ENCODE peak calls at places on chromosomes 4 and X, in seven cellular contexts. E is T-cell; L is activated T-cell treated with anti-CD3 and anti-CD28 coated beads for 24 hours; D is GM13977; S is germinal center; K is activated T-helper 1 cell treated with anti-CD3 and anti-CD28 coated beads, Interleukin-2, amount 50 U/mL, for 16 hours; Q is T-helper 2 cell. Z is an unnamed sample.

GRCh38 chr4:110165382-110166285 is 32.8 kb downstream of the ELOVL6 start:
- DNase-seq in D (no peak), L (peak), Q (peak), S (no peak), E (peak), K (peak), Z (peak)

GRCh38 chr4:15586046-15586445 is 69.1 kb downstream of the FBXL5 start:
- DNase-seq in E (no peak), D (no peak), Q (no peak), L (no peak), S (no peak), K (no peak), Z (peak)

GRCh38 chr4:124943145-124943889 is 230.8 kb upstream of the ANKRD50 start:
- DNase-seq in D (no peak), L (no peak), S (no peak), E (no peak), K (no peak), Q (no peak), Z (no peak)

GRCh38 chr4:94127707-94128328 is 79.8 kb upstream of the SMARCAD1 start:
- DNase-seq in D (peak), S (peak), Q (no peak), E (no peak), L (no peak), K (no peak), Z (peak)

GRCh38 chr4:173443121-173443520 is 44.2 kb upstream of the SCRG1 start:
- DNase-seq in L (no peak), S (no peak), D (no peak), K (no peak), Q (no peak), E (no peak), Z (no peak)

GRCh38 chr4:76055005-76055404 is 19.1 kb upstream of the CXCL11 start:
- DNase-seq in D (peak), L (no peak), Q (no peak), E (no peak), S (peak), K (no peak), Z (peak)

GRCh38 chr4:40990202-40990898 is 224.0 kb downstream of the APBB2 start:
- DNase-seq in D (peak), S (peak), Q (no peak), L (no peak), E (no peak), K (no peak), Z (no peak)

GRCh38 chr4:4860803-4861591 is 1.5 kb downstream of the MSX1 start:
- DNase-seq in L (no peak), Q (no peak), K (no peak), E (no peak), S (no peak), D (peak), Z (no peak)

GRCh38 chrX:16476692-16477091 is 173.3 kb upstream of the S100G start:
- DNase-seq in E (no peak), D (no peak), L (no peak), Q (no peak), K (no peak), S (no peak), Z (no peak)

GRCh38 chr4:169229571-169230028 is 41.2 kb downstream of the SH3RF1 start:
- DNase-seq in E (no peak), D (no peak), Q (no peak), K (no peak), S (no peak), L (no peak), Z (no peak)

GRCh38 chrX:150032742-150033141 is 94.5 kb upstream of the EOLA2 start:
- DNase-seq in K (no peak), Q (no peak), E (no peak), D (no peak), L (no peak), S (no peak), Z (no peak)

GRCh38 chrX:15849555-15849954 is 5.1 kb downstream of the AP1S2 start:
- DNase-seq in S (no peak), E (no peak), Q (no peak), L (no peak), K (no peak), D (no peak), Z (no peak)

GRCh38 chrX:19954707-19955106 is 36.2 kb downstream of the BCLAF3 start:
- DNase-seq in L (no peak), Q (no peak), K (no peak), E (no peak), D (no peak), S (no peak), Z (no peak)

GRCh38 chrX:141341341-141341740 is 99.0 kb upstream of the SPANXC start:
- DNase-seq in S (no peak), K (no peak), E (no peak), L (no peak), Q (no peak), D (no peak), Z (no peak)

GRCh38 chrX:151515233-151515632 is 48.2 kb upstream of the PASD1 start:
- DNase-seq in E (no peak), Q (no peak), D (no peak), L (no peak), K (no peak), S (no peak), Z (peak)

GRCh38 chr4:145821771-145822170 is 116.9 kb downstream of the ZNF827 start:
- DNase-seq in K (no peak), D (no peak), Q (no peak), S (no peak), L (no peak), E (no peak), Z (no peak)

GRCh38 chr4:82694106-82694505 is 104.5 kb downstream of the SCD5 start:
- DNase-seq in E (no peak), D (no peak), Q (no peak), L (no peak), S (no peak), K (no peak), Z (no peak)

GRCh38 chrX:2614911-2615310 is 76.2 kb upstream of the CD99 start:
- DNase-seq in E (no peak), L (no peak), D (no peak), Q (no peak), K (no peak), S (no peak), Z (peak)

GRCh38 chr4:38926917-38927316 is 59.3 kb downstream of the FAM114A1 start:
- DNase-seq in S (no peak), D (no peak), E (no peak), Q (no peak), K (no peak), L (no peak), Z (no peak)

GRCh38 chr4:145285928-145286327 is 105.5 kb upstream of the OTUD4 start:
- DNase-seq in S (no peak), K (no peak), Q (no peak), D (no peak), E (no peak), L (no peak), Z (no peak)

GRCh38 chr4:40199999-40200880 is 3.4 kb downstream of the RHOH start:
- DNase-seq in S (no peak), Q (peak), D (peak), E (peak), K (peak), L (peak), Z (peak)

GRCh38 chrX:10433296-10433965 is 187.0 kb downstream of the MID1 start:
- DNase-seq in L (no peak), D (no peak), Q (no peak), E (no peak), K (no peak), S (no peak), Z (no peak)

GRCh38 chr4:41218703-41219102 is 4.4 kb upstream of the APBB2 start:
- DNase-seq in Q (no peak), L (no peak), E (no peak), K (no peak), D (no peak), S (no peak), Z (no peak)

GRCh38 chr4:73609688-73610087 is 10.5 kb downstream of the RASSF6 start:
- DNase-seq in E (no peak), L (no peak), K (no peak), D (no peak), Q (no peak), S (no peak), Z (no peak)

GRCh38 chrX:5971300-5971699 is 257.4 kb downstream of the NLGN4X start:
- DNase-seq in D (no peak), E (no peak), Q (no peak), L (no peak), K (no peak), S (no peak), Z (no peak)

GRCh38 chr4:184744251-184744650 is 10.4 kb upstream of the CENPU start:
- DNase-seq in D (no peak), L (no peak), S (no peak), Q (no peak), E (no peak), K (no peak), Z (no peak)

GRCh38 chrX:103687696-103688191 is 1.2 kb upstream of the MORF4L2 start:
- DNase-seq in S (peak), L (peak), D (peak), E (peak), Q (peak), K (peak), Z (peak)

GRCh38 chr4:122798101-122798500 is 28.5 kb upstream of the FGF2 start:
- DNase-seq in D (no peak), L (no peak), S (no peak), K (no peak), Q (no peak), E (no peak), Z (no peak)

GRCh38 chr4:41158756-41159155 is 55.6 kb downstream of the APBB2 start:
- DNase-seq in Q (no peak), D (no peak), L (no peak), K (no peak), S (no peak), E (no peak), Z (no peak)

GRCh38 chr4:15507679-15508078 is 38.0 kb downstream of the CC2D2A start:
- DNase-seq in D (no peak), K (no peak), E (no peak), L (no peak), Q (no peak), S (no peak), Z (no peak)